ENCODE peak calls at places on chromosomes 5 and 9, in five cellular contexts. L is CD4-positive, alpha-beta memory T cell; R is HCT116; S is AG04450; O is left ventricle myocardium inferior. K is an unnamed sample.

GRCh38 chr5:57749396-57749795 is 266.8 kb upstream of the ACTBL2 start:
- DNase-seq in O (no peak), L (no peak), S (no peak), R (no peak), K (no peak)

GRCh38 chr5:93582677-93583524 is at the start of gene NR2F1:
- DNase-seq in O (no peak), R (peak; percentile 98), S (peak; percentile 99), L (no peak), K (peak; percentile 56)

GRCh38 chr9:19759066-19759465 is 29.8 kb downstream of the SLC24A2 start:
- DNase-seq in L (no peak), O (no peak), R (no peak), S (no peak), K (no peak)

GRCh38 chr5:138706655-138707480 is 46.4 kb upstream of the CTNNA1 start:
- DNase-seq in O (no peak), S (peak; percentile 54), R (no peak), L (no peak), K (no peak)

GRCh38 chr5:135745897-135746500 is 88.5 kb upstream of the SLC25A48 start:
- DNase-seq in R (no peak), L (no peak), O (no peak), S (no peak), K (no peak)

GRCh38 chr9:12695474-12695873 is 2.3 kb downstream of the TYRP1 start:
- DNase-seq in O (peak; percentile 27), R (no peak), S (no peak), L (no peak), K (no peak)

GRCh38 chr9:6565312-6565711 is 80.2 kb downstream of the GLDC start:
- DNase-seq in S (no peak), L (no peak), R (no peak), O (no peak), K (no peak)

GRCh38 chr5:154196955-154197652 is 6.6 kb downstream of the GALNT10 start:
- DNase-seq in O (no peak), R (no peak), L (no peak), S (peak; percentile 51), K (no peak)

GRCh38 chr5:132437604-132438275 is 52.8 kb downstream of the IRF1 start:
- DNase-seq in L (peak; percentile 52), O (peak; percentile 83), S (peak; percentile 89), R (no peak), K (no peak)

GRCh38 chr9:137222190-137223077 is at the start of gene RNF208:
- DNase-seq in O (no peak), R (no peak), S (no peak), L (no peak), K (no peak)

GRCh38 chr5:131984945-131985665 is 26.4 kb downstream of the ACSL6 start:
- DNase-seq in L (no peak), O (no peak), R (no peak), S (no peak), K (peak; percentile 21)

GRCh38 chr9:4756420-4756819 is 15.4 kb upstream of the AK3 start:
- DNase-seq in R (no peak), S (no peak), L (no peak), O (no peak), K (no peak)

GRCh38 chr5:62395210-62395950 is 8.3 kb downstream of the DIMT1 start:
- DNase-seq in S (peak; percentile 63), L (no peak), O (no peak), R (no peak), K (no peak)

GRCh38 chr5:119368238-119368630 is 12.4 kb downstream of the TNFAIP8 start:
- DNase-seq in O (no peak), L (no peak), S (no peak), R (no peak), K (no peak)

GRCh38 chr9:68949271-68950000 is 64.5 kb downstream of the PRKACG start:
- DNase-seq in S (no peak), R (no peak), O (peak; percentile 24), L (no peak), K (no peak)

GRCh38 chr9:127741831-127742434 is 6.8 kb upstream of the TOR2A start:
- DNase-seq in R (peak; percentile 18), O (peak; percentile 81), L (no peak), S (no peak), K (peak; percentile 28)

GRCh38 chr5:158033076-158033475 is 174.1 kb upstream of the CLINT1 start:
- DNase-seq in L (no peak), S (no peak), R (no peak), O (no peak), K (no peak)

GRCh38 chr9:121943463-121943862 is 149.6 kb downstream of the TTLL11 start:
- DNase-seq in R (no peak), S (no peak), O (no peak), L (no peak), K (no peak)
- H3K27ac ChIP-seq in R (no peak overlapping the region), S (no peak overlapping the region), O (no peak overlapping the region), L (no peak overlapping the region), K (no peak overlapping the region)

DNA sequence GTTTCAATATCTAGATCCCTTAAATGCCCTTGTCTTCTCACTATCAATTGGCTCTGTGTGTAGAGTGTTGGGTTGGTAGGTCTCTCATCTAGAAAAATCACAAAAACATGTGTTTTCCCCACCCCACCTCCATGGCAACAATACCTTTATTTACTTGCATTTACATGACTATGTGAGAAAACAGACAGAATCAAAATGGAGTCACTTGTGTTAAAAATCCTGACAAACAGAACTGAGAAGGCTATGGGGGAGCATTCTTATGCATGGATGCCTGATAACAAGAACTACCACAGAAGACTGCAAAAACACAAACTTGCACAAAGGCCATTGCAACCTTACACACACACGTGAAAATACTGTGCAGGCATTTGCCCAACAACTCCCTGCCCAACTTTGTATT is 1352.9 kb upstream of the CDH9 start:
- DNase-seq in S (no peak), O (no peak), R (no peak), L (no peak), K (no peak)
- H3K27ac ChIP-seq in S (no peak overlapping the region), O (no peak overlapping the region), R (no peak overlapping the region), L (no peak overlapping the region), K (no peak overlapping the region)

DNA sequence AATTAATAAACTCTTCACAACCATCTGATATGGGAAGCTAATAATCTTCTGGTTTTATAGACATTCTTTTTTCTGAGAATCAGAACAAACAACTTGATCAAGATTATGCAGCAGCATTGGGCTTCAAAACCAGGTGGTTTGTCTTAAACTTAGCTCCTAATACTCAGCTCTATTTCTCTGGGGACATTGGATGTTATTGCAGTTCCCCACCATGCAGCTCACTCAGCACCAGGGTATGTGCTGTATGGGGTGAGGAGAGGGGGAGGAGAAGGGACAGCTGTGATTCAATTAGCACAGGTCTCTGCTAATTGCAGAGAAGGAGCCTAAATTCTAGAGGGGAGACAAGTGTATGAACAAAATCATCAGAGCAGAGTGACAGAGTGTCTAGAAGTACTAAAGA is 210.7 kb upstream of the TNC start:
- DNase-seq in L (no peak), O (no peak), R (no peak), S (no peak), K (no peak)
- H3K27ac ChIP-seq in L (no peak overlapping the region), O (no peak overlapping the region), R (no peak overlapping the region), S (no peak overlapping the region), K (no peak overlapping the region)

GRCh38 chr9:89368978-89369377 is 50.7 kb downstream of the SECISBP2 start:
- DNase-seq in R (no peak), S (no peak), L (no peak), O (no peak), K (no peak)
- H3K27ac ChIP-seq in R (no peak overlapping the region), S (no peak overlapping the region), L (no peak overlapping the region), O (no peak overlapping the region), K (peak overlapping the region; percentile 16)

GRCh38 chr5:142197098-142197497 is 88.5 kb downstream of the NDFIP1 start:
- DNase-seq in R (no peak), O (no peak), S (no peak), L (no peak), K (no peak)
- H3K27ac ChIP-seq in R (no peak overlapping the region), O (no peak overlapping the region), S (no peak overlapping the region), L (no peak overlapping the region), K (no peak overlapping the region)